ENCODE peak calls at places on chromosome 7, in four cellular contexts. One of them, this sample, is unnamed.
A peak's percentile ranks its signal among the peaks of the same experiment; 100 is the strongest.

GRCh38 chr7:44246396-44247113 is 45.8 kb downstream of the YKT6 start:
- DNase-seq in left ventricle myocardium inferior: no peak
- DNase-seq in CD8-positive, alpha-beta T cell: no peak
- DNase-seq in HepG2: no peak
- DNase-seq in this sample: no peak

GRCh38 chr7:155482511-155483183 is 24.7 kb downstream of the EN2 start:
- DNase-seq in left ventricle myocardium inferior: no peak
- DNase-seq in CD8-positive, alpha-beta T cell: no peak
- DNase-seq in HepG2: no peak
- DNase-seq in this sample: no peak

GRCh38 chr7:99898836-99899235 is 20.5 kb downstream of the TRIM4 start:
- DNase-seq in left ventricle myocardium inferior: no peak
- DNase-seq in CD8-positive, alpha-beta T cell: no peak
- DNase-seq in HepG2: no peak
- DNase-seq in this sample: no peak

GRCh38 chr7:75571209-75571608 is 79.1 kb downstream of the SPDYE5 start:
- DNase-seq in left ventricle myocardium inferior: no peak
- DNase-seq in CD8-positive, alpha-beta T cell: no peak
- DNase-seq in HepG2: no peak
- DNase-seq in this sample: no peak

GRCh38 chr7:2873686-2874551 is 29.8 kb upstream of the GNA12 start:
- DNase-seq in left ventricle myocardium inferior: no peak
- DNase-seq in CD8-positive, alpha-beta T cell: no peak
- DNase-seq in HepG2: no peak
- DNase-seq in this sample: no peak

GRCh38 chr7:55438765-55439525 is 73.8 kb downstream of the LANCL2 start:
- DNase-seq in left ventricle myocardium inferior: peak; percentile 60
- DNase-seq in CD8-positive, alpha-beta T cell: no peak
- DNase-seq in HepG2: no peak
- DNase-seq in this sample: no peak

GRCh38 chr7:74051629-74052410 is 23.8 kb downstream of the ELN start:
- DNase-seq in left ventricle myocardium inferior: no peak
- DNase-seq in CD8-positive, alpha-beta T cell: no peak
- DNase-seq in HepG2: peak; percentile 56
- DNase-seq in this sample: peak; percentile 43

GRCh38 chr7:112147752-112148435 is 58.3 kb downstream of the DOCK4 start:
- DNase-seq in left ventricle myocardium inferior: no peak
- DNase-seq in CD8-positive, alpha-beta T cell: no peak
- DNase-seq in HepG2: no peak
- DNase-seq in this sample: no peak

GRCh38 chr7:76048668-76048988 is 722 bp downstream of the MDH2 start:
- DNase-seq in left ventricle myocardium inferior: no peak
- DNase-seq in CD8-positive, alpha-beta T cell: peak; percentile 5
- DNase-seq in HepG2: no peak
- DNase-seq in this sample: no peak

GRCh38 chr7:26062240-26062603 is 89.8 kb upstream of the NFE2L3 start:
- DNase-seq in left ventricle myocardium inferior: no peak
- DNase-seq in CD8-positive, alpha-beta T cell: no peak
- DNase-seq in HepG2: no peak
- DNase-seq in this sample: no peak

GRCh38 chr7:141042222-141043193 is 27.8 kb upstream of the MRPS33 start:
- DNase-seq in left ventricle myocardium inferior: no peak
- DNase-seq in CD8-positive, alpha-beta T cell: no peak
- DNase-seq in HepG2: peak; percentile 85
- DNase-seq in this sample: no peak

GRCh38 chr7:17495655-17496396 is 197.4 kb downstream of the AHR start:
- DNase-seq in left ventricle myocardium inferior: no peak
- DNase-seq in CD8-positive, alpha-beta T cell: no peak
- DNase-seq in HepG2: no peak
- DNase-seq in this sample: no peak

GRCh38 chr7:16970732-16971495 is 89.1 kb upstream of the AGR3 start:
- DNase-seq in left ventricle myocardium inferior: no peak
- DNase-seq in CD8-positive, alpha-beta T cell: no peak
- DNase-seq in HepG2: no peak
- DNase-seq in this sample: no peak

DNA sequence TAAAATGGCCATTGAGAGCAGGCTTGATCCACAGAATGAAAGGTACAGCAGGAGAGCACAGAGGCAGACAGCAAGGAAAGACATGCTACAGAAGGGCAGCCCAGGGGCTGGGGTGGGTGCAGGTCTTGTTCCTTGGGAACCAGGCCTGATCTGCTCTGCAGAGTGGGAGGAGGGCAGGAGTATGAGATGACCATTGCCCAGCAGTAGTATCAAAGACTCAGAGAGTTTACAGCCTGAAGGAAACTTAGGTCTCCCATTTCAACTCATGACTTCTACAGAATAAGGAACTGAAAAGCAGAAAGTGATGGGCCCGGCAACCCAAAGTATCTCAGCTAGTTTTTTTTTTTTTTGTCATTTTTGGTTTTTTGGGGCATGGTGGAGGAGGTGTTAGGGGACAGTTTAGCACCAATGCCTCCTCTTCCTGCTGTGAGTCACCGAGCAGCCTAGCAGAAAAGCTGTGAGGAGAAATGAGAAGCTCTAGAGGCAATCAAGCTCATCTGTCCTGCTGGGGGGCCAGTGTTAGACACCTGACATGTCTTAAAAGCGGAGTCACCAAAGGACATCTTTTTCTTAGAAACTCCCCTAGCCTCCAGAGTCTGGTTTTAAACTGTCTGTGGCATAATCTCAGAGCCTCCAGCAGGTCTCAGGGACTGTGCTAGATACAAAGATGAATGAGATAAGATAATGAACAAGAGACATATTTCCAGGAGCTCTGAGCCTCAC is 34.3 kb upstream of the HERPUD2 start:
- DNase-seq in left ventricle myocardium inferior: no peak
- DNase-seq in CD8-positive, alpha-beta T cell: no peak
- DNase-seq in HepG2: no peak
- DNase-seq in this sample: no peak
- H3K4me1 ChIP-seq in left ventricle myocardium inferior: peaks cover 40% of the 10 kb centered on the region
- H3K4me1 ChIP-seq in CD8-positive, alpha-beta T cell: peaks cover 56% of the 10 kb centered on the region
- H3K4me1 ChIP-seq in HepG2: peaks cover 69% of the 10 kb centered on the region
- H3K4me1 ChIP-seq in this sample: peaks cover under 1% of the 10 kb centered on the region

DNA sequence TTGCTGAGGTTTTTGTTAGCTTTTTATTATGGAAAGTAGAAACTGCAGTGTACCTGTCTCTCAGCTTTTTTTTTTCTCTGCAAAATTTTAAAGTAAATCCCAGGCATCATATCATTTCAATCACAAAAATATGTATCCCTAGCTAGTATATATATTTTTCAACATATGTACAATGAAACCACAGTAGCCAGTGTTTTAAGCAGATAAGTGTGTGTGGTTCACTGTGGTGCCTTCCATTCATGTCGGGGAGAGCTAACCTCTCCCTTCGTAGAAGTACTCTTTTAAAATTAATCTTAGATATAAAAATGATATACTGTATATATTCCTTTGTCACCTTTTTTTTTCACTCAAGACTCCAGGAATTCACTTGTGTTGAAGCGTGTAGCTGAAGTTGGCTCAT is 22.7 kb downstream of the CUL1 start:
- DNase-seq in left ventricle myocardium inferior: no peak
- DNase-seq in CD8-positive, alpha-beta T cell: no peak
- DNase-seq in HepG2: no peak
- DNase-seq in this sample: no peak
- H3K4me1 ChIP-seq in left ventricle myocardium inferior: peaks cover 84% of the 10 kb centered on the region
- H3K4me1 ChIP-seq in CD8-positive, alpha-beta T cell: peaks cover 70% of the 10 kb centered on the region
- H3K4me1 ChIP-seq in HepG2: peaks cover 58% of the 10 kb centered on the region
- H3K4me1 ChIP-seq in this sample: no peaks in the 10 kb centered on the region

GRCh38 chr7:42929449-42929848 is 2.5 kb downstream of the PSMA2 start:
- DNase-seq in left ventricle myocardium inferior: no peak
- DNase-seq in CD8-positive, alpha-beta T cell: no peak
- DNase-seq in HepG2: no peak
- DNase-seq in this sample: no peak

GRCh38 chr7:42931834-42932651 is at the start of the genes MRPL32 and PSMA2:
- DNase-seq in left ventricle myocardium inferior: peak; percentile 93
- DNase-seq in CD8-positive, alpha-beta T cell: peak; percentile 90
- DNase-seq in HepG2: peak; percentile 97
- DNase-seq in this sample: peak; percentile 98

GRCh38 chr7:42932861-42933591 is 850 bp downstream of the MRPL32 start:
- DNase-seq in left ventricle myocardium inferior: no peak
- DNase-seq in CD8-positive, alpha-beta T cell: no peak
- DNase-seq in HepG2: no peak
- DNase-seq in this sample: no peak

GRCh38 chr7:42930889-42931288 is 1.1 kb downstream of the PSMA2 start:
- DNase-seq in left ventricle myocardium inferior: no peak
- DNase-seq in CD8-positive, alpha-beta T cell: no peak
- DNase-seq in HepG2: no peak
- DNase-seq in this sample: no peak

GRCh38 chr7:42931447-42931833 is 534 bp downstream of the PSMA2 start:
- DNase-seq in left ventricle myocardium inferior: no peak
- DNase-seq in CD8-positive, alpha-beta T cell: no peak
- DNase-seq in HepG2: no peak
- DNase-seq in this sample: no peak
- H3K4me1 ChIP-seq in left ventricle myocardium inferior: peaks cover 74% of the 10 kb centered on the region
- H3K4me1 ChIP-seq in CD8-positive, alpha-beta T cell: peaks cover 45% of the 10 kb centered on the region
- H3K4me1 ChIP-seq in HepG2: peaks cover 55% of the 10 kb centered on the region
- H3K4me1 ChIP-seq in this sample: peaks cover 2% of the 10 kb centered on the region

GRCh38 chr7:28180031-28180363 is 598 bp downstream of the JAZF1 start:
- DNase-seq in left ventricle myocardium inferior: no peak
- DNase-seq in CD8-positive, alpha-beta T cell: no peak
- DNase-seq in HepG2: no peak
- DNase-seq in this sample: no peak
- H3K4me1 ChIP-seq in left ventricle myocardium inferior: peaks cover 68% of the 10 kb centered on the region
- H3K4me1 ChIP-seq in CD8-positive, alpha-beta T cell: peaks cover 7% of the 10 kb centered on the region
- H3K4me1 ChIP-seq in HepG2: no peaks in the 10 kb centered on the region
- H3K4me1 ChIP-seq in this sample: peaks cover 7% of the 10 kb centered on the region

GRCh38 chr7:127586346-127586745 is 950 bp upstream of the GCC1 start:
- DNase-seq in left ventricle myocardium inferior: no peak
- DNase-seq in CD8-positive, alpha-beta T cell: no peak
- DNase-seq in HepG2: no peak
- DNase-seq in this sample: no peak
- H3K4me1 ChIP-seq in left ventricle myocardium inferior: peaks cover 76% of the 10 kb centered on the region
- H3K4me1 ChIP-seq in CD8-positive, alpha-beta T cell: peaks cover 61% of the 10 kb centered on the region
- H3K4me1 ChIP-seq in HepG2: peaks cover 64% of the 10 kb centered on the region
- H3K4me1 ChIP-seq in this sample: peaks cover 5% of the 10 kb centered on the region

GRCh38 chr7:158811894-158812293 is 17.4 kb downstream of the ESYT2 start:
- DNase-seq in left ventricle myocardium inferior: no peak
- DNase-seq in CD8-positive, alpha-beta T cell: no peak
- DNase-seq in HepG2: no peak
- DNase-seq in this sample: no peak
- H3K4me1 ChIP-seq in left ventricle myocardium inferior: peaks cover 79% of the 10 kb centered on the region
- H3K4me1 ChIP-seq in CD8-positive, alpha-beta T cell: peaks cover 77% of the 10 kb centered on the region
- H3K4me1 ChIP-seq in HepG2: peaks cover 39% of the 10 kb centered on the region
- H3K4me1 ChIP-seq in this sample: peaks cover 12% of the 10 kb centered on the region